ENCODE peak calls at places on chromosome 17, in four cellular contexts. Q is body of pancreas, K is NCI-H345, U is kidney tubule cell. R is an unnamed sample.

GRCh38 chr17:72900542-72900941 is 191.9 kb downstream of the SLC39A11 start:
- DNase-seq in Q (no peak), K (no peak), U (no peak), R (no peak)

GRCh38 chr17:79931517-79932309 is 92.5 kb upstream of the CBX4 start:
- DNase-seq in Q (no peak), K (no peak), U (peak), R (peak)

GRCh38 chr17:7573324-7574080 is 5.9 kb upstream of the CD68 start:
- DNase-seq in Q (peak), K (peak), U (peak), R (peak)

GRCh38 chr17:4229627-4230026 is 34.2 kb downstream of the ANKFY1 start:
- DNase-seq in Q (peak), K (no peak), U (peak), R (no peak)

GRCh38 chr17:65176646-65177409 is 39.7 kb downstream of the RGS9 start:
- DNase-seq in Q (no peak), K (no peak), U (no peak), R (no peak)

GRCh38 chr17:74274060-74274702 is at the start of gene DNAI2:
- DNase-seq in Q (peak), K (peak), U (no peak), R (peak)

GRCh38 chr17:17032131-17032692 is 10.0 kb upstream of the MPRIP start:
- DNase-seq in Q (peak), K (no peak), U (peak), R (peak)

GRCh38 chr17:50072130-50072529 is 16.2 kb downstream of the ITGA3 start:
- DNase-seq in Q (no peak), K (no peak), U (no peak), R (no peak)

GRCh38 chr17:34703533-34703932 is 124.2 kb downstream of the TMEM132E start:
- DNase-seq in Q (no peak), K (no peak), U (peak), R (peak)

GRCh38 chr17:65588194-65588808 is 26.9 kb upstream of the AXIN2 start:
- DNase-seq in Q (peak), K (peak), U (no peak), R (peak)

GRCh38 chr17:31843382-31843780 is 15.7 kb downstream of the COPRS start:
- DNase-seq in Q (no peak), K (no peak), U (no peak), R (no peak)